ENCODE peak calls at places on chromosomes 12 and 14, in four cellular contexts. E is iris pigment epithelial cell, G is BE2C, C is adipocyte. H is an unnamed sample.

GRCh38 chr12:48078901-48079300 is 27.0 kb downstream of the SENP1 start:
- DNase-seq in E (peak; percentile 77), G (no peak), C (peak; percentile 65), H (no peak)

GRCh38 chr14:55118761-55119160 is 10.3 kb upstream of the LGALS3 start:
- DNase-seq in E (no peak), G (no peak), C (no peak), H (no peak)

GRCh38 chr14:61695695-61696527 is 598 bp downstream of the HIF1A start:
- DNase-seq in E (peak; percentile 76), G (peak; percentile 71), C (peak; percentile 67), H (peak; percentile 67)

GRCh38 chr12:54363047-54363446 is 1.2 kb downstream of the GPR84 start:
- DNase-seq in E (no peak), G (no peak), C (no peak), H (no peak)

GRCh38 chr14:70514168-70515069 is 20.4 kb downstream of the ADAM20 start:
- DNase-seq in E (peak; percentile 9), G (no peak), C (no peak), H (no peak)

GRCh38 chr12:120925740-120926563 is 21.8 kb upstream of the SPPL3 start:
- DNase-seq in E (no peak), G (no peak), C (no peak), H (no peak)

GRCh38 chr12:76820888-76821482 is 57.1 kb downstream of the ZDHHC17 start:
- DNase-seq in E (peak; percentile 61), G (peak; percentile 34), C (peak; percentile 70), H (peak; percentile 64)

GRCh38 chr14:32330356-32331226 is 1.5 kb downstream of the AKAP6 start:
- DNase-seq in E (no peak), G (no peak), C (no peak), H (peak; percentile 51)

GRCh38 chr14:91372680-91373495 is 44.7 kb downstream of the CCDC88C start:
- DNase-seq in E (no peak), G (peak; percentile 42), C (no peak), H (peak; percentile 79)

GRCh38 chr14:71165121-71165574 is 257.9 kb downstream of the PCNX1 start:
- DNase-seq in E (peak; percentile 24), G (peak; percentile 76), C (peak; percentile 25), H (no peak)

GRCh38 chr14:37145395-37145794 is 27.0 kb downstream of the SLC25A21 start:
- DNase-seq in E (no peak), G (no peak), C (no peak), H (no peak)

GRCh38 chr12:100544165-100544564 is 29.3 kb upstream of the GAS2L3 start:
- DNase-seq in E (peak; percentile 11), G (no peak), C (no peak), H (no peak)

GRCh38 chr12:90481748-90482147 is 473.2 kb downstream of the CCER1 start:
- DNase-seq in E (no peak), G (no peak), C (no peak), H (no peak)

GRCh38 chr12:3671330-3672112 is 81.4 kb downstream of the CRACR2A start:
- DNase-seq in E (no peak), G (no peak), C (no peak), H (no peak)

GRCh38 chr14:23056956-23057756 is at the start of gene CDH24:
- DNase-seq in E (peak; percentile 71), G (peak; percentile 88), C (peak; percentile 90), H (no peak)

H was measured in NCI-H1417.